ENCODE peak calls at places on chromosomes 3 and 15, in six cellular contexts. Z, B, S, K, F and T are unnamed samples.

GRCh38 chr3:169562988-169563774 is 100.3 kb downstream of the MECOM start:
- DNase-seq in Z (no peak), B (no peak), S (no peak), K (no peak), F (no peak), T (no peak)

GRCh38 chr3:4350789-4351163 is 47.6 kb downstream of the SETMAR start:
- DNase-seq in Z (peak), B (no peak), S (peak), K (no peak), F (peak), T (peak)

GRCh38 chr15:74906193-74906449 is 530 bp downstream of the FAM219B start:
- DNase-seq in Z (no peak), B (no peak), S (no peak), K (peak), F (peak), T (no peak)

GRCh38 chr3:196684548-196685407 is 27.3 kb downstream of the CEP19 start:
- DNase-seq in Z (peak), B (peak), S (peak), K (peak), F (peak), T (peak)

GRCh38 chr3:8732413-8732812 is 1.2 kb upstream of the CAV3 start:
- DNase-seq in Z (no peak), B (no peak), S (no peak), K (no peak), F (no peak), T (no peak)

GRCh38 chr3:129112308-129113052 is 9.1 kb downstream of the RAB43 start:
- DNase-seq in Z (peak), B (no peak), S (peak), K (no peak), F (peak), T (no peak)

GRCh38 chr15:99976811-99977271 is 243.6 kb upstream of the LYSMD4 start:
- DNase-seq in Z (peak), B (no peak), S (peak), K (no peak), F (peak), T (no peak)

GRCh38 chr3:193825617-193826016 is 232.6 kb downstream of the OPA1 start:
- DNase-seq in Z (no peak), B (no peak), S (no peak), K (no peak), F (no peak), T (no peak)

GRCh38 chr3:76403556-76403955 is 618.2 kb upstream of the ZNF717 start:
- DNase-seq in Z (peak), B (no peak), S (peak), K (no peak), F (no peak), T (no peak)

GRCh38 chr3:8668216-8668615 is 23.6 kb upstream of the SSUH2 start:
- DNase-seq in Z (no peak), B (no peak), S (no peak), K (no peak), F (peak), T (no peak)

GRCh38 chr3:13111173-13111873 is 38.1 kb upstream of the IQSEC1 start:
- DNase-seq in Z (no peak), B (no peak), S (no peak), K (peak), F (no peak), T (no peak)

GRCh38 chr3:179613807-179614206 is 9.2 kb downstream of the NDUFB5 start:
- DNase-seq in Z (peak), B (no peak), S (peak), K (no peak), F (peak), T (no peak)

GRCh38 chr3:50193286-50193685 is 1.9 kb downstream of the GNAT1 start:
- DNase-seq in Z (no peak), B (no peak), S (no peak), K (no peak), F (no peak), T (no peak)

GRCh38 chr3:114005406-114005987 is 50.8 kb downstream of the CCDC191 start:
- DNase-seq in Z (no peak), B (no peak), S (no peak), K (no peak), F (no peak), T (no peak)

GRCh38 chr15:74631935-74632560 is 16.4 kb downstream of the CLK3 start:
- DNase-seq in Z (peak), B (no peak), S (peak), K (no peak), F (peak), T (peak)

GRCh38 chr3:77320514-77320913 is 280.6 kb downstream of the ROBO2 start:
- DNase-seq in Z (peak), B (no peak), S (peak), K (no peak), F (peak), T (no peak)

GRCh38 chr3:16290007-16290826 is 25.2 kb downstream of the OXNAD1 start:
- DNase-seq in Z (peak), B (no peak), S (peak), K (no peak), F (peak), T (no peak)

GRCh38 chr3:79765854-79766253 is 1.9 kb downstream of the ROBO1 start:
- DNase-seq in Z (peak), B (no peak), S (no peak), K (no peak), F (no peak), T (no peak)

GRCh38 chr3:24435581-24435980 is 59.1 kb downstream of the THRB start:
- DNase-seq in Z (no peak), B (no peak), S (no peak), K (no peak), F (peak), T (no peak)

GRCh38 chr3:183324083-183324482 is 71.0 kb downstream of the B3GNT5 start:
- DNase-seq in Z (no peak), B (no peak), S (peak), K (no peak), F (peak), T (no peak)

GRCh38 chr15:87604857-87605446 is 651.6 kb downstream of the NTRK3 start:
- DNase-seq in Z (peak), B (no peak), S (no peak), K (no peak), F (peak), T (no peak)

GRCh38 chr15:66404532-66404931 is 17.8 kb downstream of the MAP2K1 start:
- DNase-seq in Z (no peak), B (no peak), S (no peak), K (no peak), F (no peak), T (no peak)

GRCh38 chr3:195259564-195260285 is 11.2 kb downstream of the XXYLT1 start:
- DNase-seq in Z (peak), B (peak), S (peak), K (peak), F (peak), T (peak)
- TF ChIP-seq CTCF in Z (peak), B (peak), S (peak), K (peak), F (peak), T (peak)

GRCh38 chr15:39511000-39511914 is 69.6 kb upstream of the THBS1 start:
- DNase-seq in Z (peak), B (peak), S (peak), K (peak), F (peak), T (no peak)
- TF ChIP-seq CTCF in Z (no peak), B (no peak), S (no peak), K (no peak), F (no peak), T (no peak)

GRCh38 chr15:23854535-23855252 is 167.6 kb upstream of the NDN start:
- DNase-seq in Z (no peak), B (no peak), S (no peak), K (no peak), F (no peak), T (no peak)

GRCh38 chr15:23855260-23855659 is 168.2 kb upstream of the NDN start:
- DNase-seq in Z (no peak), B (no peak), S (no peak), K (no peak), F (no peak), T (no peak)

GRCh38 chr15:23857028-23857641 is 170.0 kb upstream of the NDN start:
- DNase-seq in Z (peak), B (peak), S (peak), K (no peak), F (no peak), T (no peak)

GRCh38 chr15:23853291-23853690 is 166.2 kb upstream of the NDN start:
- DNase-seq in Z (no peak), B (no peak), S (no peak), K (no peak), F (no peak), T (no peak)

GRCh38 chr15:23855947-23856346 is 168.8 kb upstream of the NDN start:
- DNase-seq in Z (no peak), B (no peak), S (no peak), K (no peak), F (no peak), T (no peak)
- TF ChIP-seq CTCF in Z (no peak), B (no peak), S (no peak), K (no peak), F (no peak), T (no peak)

GRCh38 chr3:27888562-27888961 is 166.4 kb upstream of the EOMES start:
- DNase-seq in Z (peak), B (no peak), S (no peak), K (no peak), F (peak), T (no peak)
- TF ChIP-seq CTCF in Z (no peak), B (no peak), S (no peak), K (no peak), F (no peak), T (no peak)

DNA sequence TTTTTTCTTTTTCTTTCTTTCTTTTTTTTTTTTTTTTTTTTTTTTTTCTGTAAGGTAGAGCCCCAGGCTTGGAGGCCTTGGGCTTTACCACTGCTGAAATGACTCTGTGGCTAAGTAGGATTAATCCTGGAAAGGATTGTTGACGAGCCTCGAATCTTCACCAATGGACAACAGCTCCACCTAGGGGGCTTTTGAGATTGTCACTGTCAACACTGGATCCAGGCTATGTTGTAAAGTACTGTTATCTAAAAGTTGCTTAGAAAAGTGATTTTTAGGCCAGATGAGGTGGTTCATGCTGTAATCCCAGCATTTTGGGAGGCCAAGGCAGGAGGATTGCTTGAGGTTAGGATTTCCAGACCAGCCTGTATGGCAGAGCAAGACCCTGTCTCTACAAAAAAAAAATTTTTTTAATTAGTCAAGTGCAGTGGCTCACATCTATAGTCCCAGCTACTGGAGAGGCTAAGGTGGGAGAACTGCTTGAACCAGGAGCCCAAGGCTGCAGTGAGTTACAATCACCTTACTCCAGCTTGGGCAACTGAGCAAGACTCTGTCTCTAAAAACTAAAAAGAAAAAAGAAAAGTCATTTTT is 41.6 kb downstream of the KLHL18 start:
- DNase-seq in Z (peak), B (no peak), S (peak), K (peak), F (peak), T (peak)
- TF ChIP-seq CTCF in Z (peak), B (peak), S (peak), K (peak), F (peak), T (peak)

GRCh38 chr15:92418864-92419263 is 25.2 kb downstream of the ST8SIA2 start:
- DNase-seq in Z (no peak), B (no peak), S (no peak), K (no peak), F (no peak), T (no peak)
- TF ChIP-seq CTCF in Z (no peak), B (no peak), S (no peak), K (no peak), F (no peak), T (no peak)

GRCh38 chr15:79340315-79340602 is 29.3 kb downstream of the TMED3 start:
- DNase-seq in Z (no peak), B (no peak), S (no peak), K (no peak), F (no peak), T (no peak)
- TF ChIP-seq CTCF in Z (no peak), B (no peak), S (no peak), K (no peak), F (no peak), T (peak)